ENCODE peak calls at places on chromosomes 12 and 14, in nine cellular contexts. U, D, F, Y, G, M, J, I and X are unnamed samples.

GRCh38 chr12:13210022-13210539 is 13.6 kb downstream of the EMP1 start:
- DNase-seq in U (no peak), D (no peak), F (no peak), Y (no peak), G (no peak), M (no peak), J (no peak), I (no peak), X (no peak)

GRCh38 chr12:84701041-84701440 is 211.6 kb downstream of the SLC6A15 start:
- DNase-seq in U (no peak), D (no peak), F (no peak), Y (no peak), G (no peak), M (no peak), J (no peak), I (no peak), X (no peak)

GRCh38 chr12:52582971-52583456 is 9.4 kb upstream of the KRT74 start:
- DNase-seq in U (no peak), D (no peak), F (peak), Y (peak), G (peak), M (no peak), J (peak), I (peak), X (no peak)

GRCh38 chr14:70685480-70686197 is 43.9 kb downstream of the TTC9 start:
- DNase-seq in U (no peak), D (no peak), F (no peak), Y (no peak), G (no peak), M (no peak), J (no peak), I (no peak), X (no peak)

GRCh38 chr12:132506730-132507538 is 17.0 kb downstream of the FBRSL1 start:
- DNase-seq in U (peak), D (peak), F (peak), Y (peak), G (peak), M (peak), J (peak), I (peak), X (no peak)

GRCh38 chr12:94421868-94422740 is 37.6 kb downstream of the CEP83 start:
- DNase-seq in U (no peak), D (no peak), F (no peak), Y (no peak), G (no peak), M (no peak), J (no peak), I (no peak), X (no peak)

GRCh38 chr12:47366203-47366978 is 286.6 kb upstream of the AMIGO2 start:
- DNase-seq in U (no peak), D (no peak), F (no peak), Y (no peak), G (no peak), M (no peak), J (no peak), I (no peak), X (no peak)

GRCh38 chr14:46651526-46652144 is at the start of gene RPL10L:
- DNase-seq in U (no peak), D (peak), F (no peak), Y (no peak), G (no peak), M (no peak), J (no peak), I (no peak), X (no peak)

GRCh38 chr12:108989381-108989780 is 31.5 kb downstream of the SVOP start:
- DNase-seq in U (no peak), D (no peak), F (no peak), Y (no peak), G (no peak), M (no peak), J (no peak), I (no peak), X (no peak)

GRCh38 chr14:60278350-60278749 is 29.3 kb downstream of the PPM1A start:
- DNase-seq in U (no peak), D (no peak), F (no peak), Y (no peak), G (no peak), M (no peak), J (no peak), I (no peak), X (no peak)

GRCh38 chr12:13573698-13574321 is 377.3 kb downstream of the EMP1 start:
- DNase-seq in U (peak), D (no peak), F (no peak), Y (no peak), G (no peak), M (no peak), J (no peak), I (no peak), X (no peak)

GRCh38 chr14:57329833-57330232 is 60.6 kb upstream of the NAA30 start:
- DNase-seq in U (no peak), D (no peak), F (no peak), Y (no peak), G (no peak), M (no peak), J (no peak), I (no peak), X (no peak)

GRCh38 chr14:94722397-94722796 is 47.5 kb downstream of the GSC start:
- DNase-seq in U (no peak), D (no peak), F (no peak), Y (no peak), G (no peak), M (no peak), J (no peak), I (no peak), X (no peak)

GRCh38 chr14:61607570-61608244 is 87.6 kb upstream of the HIF1A start:
- DNase-seq in U (no peak), D (no peak), F (no peak), Y (no peak), G (no peak), M (no peak), J (no peak), I (no peak), X (no peak)

GRCh38 chr14:50830044-50830931 is 674 bp downstream of the NIN start:
- DNase-seq in U (no peak), D (peak), F (peak), Y (peak), G (peak), M (peak), J (peak), I (peak), X (peak)

GRCh38 chr12:8038659-8039114 is 6.2 kb downstream of the FOXJ2 start:
- DNase-seq in U (no peak), D (peak), F (no peak), Y (peak), G (peak), M (peak), J (no peak), I (peak), X (no peak)

GRCh38 chr14:106879241-106879640 is 1352.9 kb downstream of the TMEM121 start:
- DNase-seq in U (no peak), D (peak), F (no peak), Y (peak), G (no peak), M (no peak), J (peak), I (peak), X (peak)

GRCh38 chr12:120229071-120229582 is 28.2 kb upstream of the RPLP0 start:
- DNase-seq in U (no peak), D (no peak), F (no peak), Y (no peak), G (no peak), M (no peak), J (no peak), I (no peak), X (no peak)

GRCh38 chr12:11607313-11608081 is 42.0 kb upstream of the ETV6 start:
- DNase-seq in U (peak), D (peak), F (no peak), Y (no peak), G (no peak), M (no peak), J (no peak), I (no peak), X (no peak)

GRCh38 chr14:63283501-63284248 is 35.1 kb downstream of the GPHB5 start:
- DNase-seq in U (no peak), D (no peak), F (no peak), Y (no peak), G (no peak), M (no peak), J (no peak), I (no peak), X (no peak)

GRCh38 chr14:47389520-47389919 is 285.9 kb downstream of the MDGA2 start:
- DNase-seq in U (no peak), D (no peak), F (no peak), Y (no peak), G (no peak), M (no peak), J (no peak), I (no peak), X (no peak)

GRCh38 chr14:60684203-60684602 is 34.9 kb upstream of the SIX1 start:
- DNase-seq in U (no peak), D (no peak), F (no peak), Y (no peak), G (no peak), M (no peak), J (no peak), I (no peak), X (no peak)

GRCh38 chr12:115449526-115449925 is 765.6 kb upstream of the TBX3 start:
- DNase-seq in U (no peak), D (no peak), F (no peak), Y (no peak), G (no peak), M (no peak), J (no peak), I (no peak), X (no peak)

GRCh38 chr12:34296143-34297041 is 274.1 kb downstream of the ALG10 start:
- DNase-seq in U (no peak), D (peak), F (no peak), Y (no peak), G (no peak), M (peak), J (no peak), I (no peak), X (peak)

GRCh38 chr12:107133462-107133861 is 40.1 kb upstream of the CRY1 start:
- DNase-seq in U (no peak), D (no peak), F (no peak), Y (no peak), G (no peak), M (no peak), J (no peak), I (no peak), X (no peak)

GRCh38 chr14:65137648-65138317 is 35.5 kb upstream of the MAX start:
- DNase-seq in U (no peak), D (no peak), F (no peak), Y (no peak), G (no peak), M (no peak), J (no peak), I (no peak), X (no peak)

GRCh38 chr12:89392401-89392800 is 40.1 kb upstream of the DUSP6 start:
- DNase-seq in U (no peak), D (no peak), F (no peak), Y (no peak), G (no peak), M (no peak), J (no peak), I (no peak), X (no peak)